ENCODE peak calls at places on chromosomes 1 and 21, in four cellular contexts. I, L, D and O are unnamed samples. For H3K9me3, the result is how much of the 10 kb centered on the place peaks cover.

GRCh38 chr21:44423312-44423821 is 31.9 kb upstream of the LRRC3 start:
- DNase-seq in D (peak), L (no peak), I (no peak), O (peak)

GRCh38 chr1:84427520-84428188 is 29.4 kb downstream of the DNASE2B start:
- DNase-seq in D (no peak), I (no peak), L (no peak), O (no peak)

GRCh38 chr1:16153110-16153998 is 2.5 kb downstream of the EPHA2 start:
- DNase-seq in L (no peak), D (no peak), I (no peak), O (no peak)

GRCh38 chr1:69572921-69573320 is 5.2 kb downstream of the LRRC7 start:
- DNase-seq in I (no peak), D (no peak), L (no peak), O (no peak)

GRCh38 chr1:93976291-93976690 is 67.1 kb upstream of the GCLM start:
- DNase-seq in L (no peak), D (no peak), I (no peak), O (no peak)

GRCh38 chr1:11070876-11071275 is 11.1 kb upstream of the SRM start:
- DNase-seq in D (no peak), L (no peak), I (no peak), O (peak)

GRCh38 chr1:182392045-182393028 is 747 bp upstream of the GLUL start:
- DNase-seq in L (no peak), I (peak), D (peak), O (peak)

GRCh38 chr1:156508205-156508954 is 7.8 kb upstream of the MEF2D start:
- DNase-seq in D (peak), I (peak), L (peak), O (no peak)

GRCh38 chr1:9437931-9438330 is 101.3 kb upstream of the SLC25A33 start:
- DNase-seq in D (peak), I (no peak), L (peak), O (peak)

GRCh38 chr1:189977184-189977583 is 500.5 kb downstream of the BRINP3 start:
- DNase-seq in D (no peak), I (no peak), L (no peak), O (no peak)

GRCh38 chr1:40583980-40584379 is 52.5 kb downstream of the ZNF684 start:
- DNase-seq in I (no peak), D (no peak), L (no peak), O (no peak)

GRCh38 chr1:233490488-233490887 is 123.4 kb upstream of the KCNK1 start:
- DNase-seq in D (no peak), L (no peak), I (no peak), O (no peak)

GRCh38 chr1:21097744-21098143 is 79.0 kb downstream of the EIF4G3 start:
- DNase-seq in D (no peak), L (no peak), I (no peak), O (no peak)

GRCh38 chr1:154416496-154417337 is 11.6 kb downstream of the IL6R start:
- DNase-seq in D (peak), L (peak), I (no peak), O (no peak)

GRCh38 chr1:154417338-154417608 is 12.1 kb downstream of the IL6R start:
- DNase-seq in L (no peak), I (no peak), D (no peak), O (no peak)

GRCh38 chr1:154411525-154411924 is 6.4 kb downstream of the IL6R start:
- DNase-seq in L (no peak), D (peak), I (no peak), O (no peak)

GRCh38 chr1:154413177-154413576 is 8.0 kb downstream of the IL6R start:
- DNase-seq in L (no peak), I (no peak), D (no peak), O (no peak)

DNA sequence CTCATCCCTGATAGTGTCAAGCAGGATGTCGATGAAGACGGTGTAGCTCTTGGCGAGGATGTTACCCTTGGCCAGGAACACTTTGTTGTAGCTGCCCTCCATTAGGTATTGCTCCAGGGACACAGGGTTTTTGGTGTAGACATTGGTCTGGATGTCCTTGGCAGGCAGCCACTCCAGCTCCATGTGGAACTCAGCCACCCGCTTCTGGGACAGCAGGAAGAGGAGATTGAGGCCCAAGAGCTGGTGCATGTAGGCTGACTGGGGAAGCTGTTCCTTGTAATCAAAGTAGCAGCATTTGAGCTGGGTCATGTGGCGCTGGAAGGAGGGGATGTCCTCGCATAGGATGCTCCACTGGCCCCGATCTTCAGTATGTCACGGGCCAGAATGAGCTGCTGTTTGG is 9.5 kb downstream of the IL6R start:
- DNase-seq in L (no peak), I (no peak), D (peak), O (no peak)
- H3K4me3 ChIP-seq in L (no peak), I (no peak), D (no peak), O (no peak)

GRCh38 chr1:5933050-5933449 is 59.2 kb downstream of the NPHP4 start:
- DNase-seq in D (no peak), I (no peak), L (no peak), O (no peak)

GRCh38 chr1:5936621-5937372 is 55.4 kb downstream of the NPHP4 start:
- DNase-seq in D (no peak), I (no peak), L (no peak), O (no peak)

GRCh38 chr1:5934058-5934884 is 58.0 kb downstream of the NPHP4 start:
- DNase-seq in I (no peak), L (no peak), D (no peak), O (no peak)

GRCh38 chr1:5936126-5936525 is 56.1 kb downstream of the NPHP4 start:
- DNase-seq in D (no peak), L (no peak), I (no peak), O (no peak)

DNA sequence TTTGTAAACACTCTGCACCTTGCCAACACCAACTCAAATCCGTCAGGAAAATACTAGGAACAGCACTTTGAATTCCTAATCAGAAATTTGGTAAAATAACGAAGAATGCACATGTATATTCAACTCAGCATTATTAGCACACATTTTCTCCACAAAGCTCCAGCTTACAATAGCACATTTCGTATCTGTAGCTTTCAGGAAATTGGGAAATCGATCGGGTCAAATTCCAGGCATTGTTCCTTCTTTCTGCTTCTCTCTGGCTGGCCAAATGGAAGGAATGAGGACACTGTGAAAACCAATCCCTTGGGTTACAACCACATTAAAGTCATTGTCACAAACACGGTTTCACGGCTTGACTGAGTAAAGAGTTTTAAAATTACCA is 58.6 kb downstream of the NPHP4 start:
- DNase-seq in I (no peak), L (no peak), D (no peak), O (no peak)
- H3K9me3 ChIP-seq in I (under half), L (under half), D (under half), O (under half)

GRCh38 chr1:229433364-229434004 is 410 bp downstream of the ACTA1 start:
- DNase-seq in I (no peak), D (no peak), L (no peak), O (no peak)
- H3K4me3 ChIP-seq in I (no peak), D (no peak), L (no peak), O (peak)

DNA sequence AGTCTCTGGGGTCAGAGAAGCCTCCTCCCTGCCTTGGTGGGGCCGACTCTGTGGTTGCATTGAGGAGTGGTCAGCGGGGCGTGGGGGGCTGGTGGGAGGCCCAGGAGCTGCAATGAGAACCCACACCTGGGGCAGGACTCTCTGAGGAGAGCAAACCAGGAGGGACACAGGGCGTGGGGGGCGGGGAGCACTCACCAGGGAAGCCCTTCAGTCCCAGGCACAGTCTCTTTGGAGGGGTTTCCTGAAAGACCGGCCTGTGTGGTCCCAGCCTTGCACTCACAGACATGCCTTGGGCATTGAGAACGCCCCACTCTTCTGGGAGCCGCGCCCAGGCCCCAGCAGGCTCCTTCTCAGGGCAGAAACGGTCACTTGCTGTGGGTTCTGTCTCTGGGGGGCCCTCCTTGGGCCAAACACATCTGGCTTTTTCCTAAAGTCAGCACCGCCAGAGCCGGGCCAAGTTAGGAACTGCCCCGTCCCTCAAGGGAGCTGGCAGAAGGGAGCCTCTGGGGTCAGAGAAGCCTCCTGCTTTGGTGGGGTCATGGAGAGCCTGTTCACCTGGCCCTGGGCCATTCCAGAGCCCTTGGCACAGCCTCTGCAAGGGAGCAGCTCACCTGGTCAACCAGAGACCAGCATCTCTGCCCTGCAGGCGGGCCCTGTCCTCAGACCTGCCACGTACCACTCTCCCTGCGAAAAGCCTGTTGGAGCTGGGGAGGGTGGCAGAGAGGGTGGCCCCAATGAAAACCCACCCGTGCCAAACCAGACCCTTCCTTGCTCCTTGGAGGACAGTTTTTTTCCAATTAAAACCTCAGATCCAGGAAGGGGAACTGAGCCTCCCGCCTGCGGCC is 59.9 kb upstream of the TTC34 start:
- DNase-seq in I (no peak), L (no peak), D (peak), O (no peak)
- H3K9me3 ChIP-seq in I (under half), L (under half), D (under half), O (under half)

DNA sequence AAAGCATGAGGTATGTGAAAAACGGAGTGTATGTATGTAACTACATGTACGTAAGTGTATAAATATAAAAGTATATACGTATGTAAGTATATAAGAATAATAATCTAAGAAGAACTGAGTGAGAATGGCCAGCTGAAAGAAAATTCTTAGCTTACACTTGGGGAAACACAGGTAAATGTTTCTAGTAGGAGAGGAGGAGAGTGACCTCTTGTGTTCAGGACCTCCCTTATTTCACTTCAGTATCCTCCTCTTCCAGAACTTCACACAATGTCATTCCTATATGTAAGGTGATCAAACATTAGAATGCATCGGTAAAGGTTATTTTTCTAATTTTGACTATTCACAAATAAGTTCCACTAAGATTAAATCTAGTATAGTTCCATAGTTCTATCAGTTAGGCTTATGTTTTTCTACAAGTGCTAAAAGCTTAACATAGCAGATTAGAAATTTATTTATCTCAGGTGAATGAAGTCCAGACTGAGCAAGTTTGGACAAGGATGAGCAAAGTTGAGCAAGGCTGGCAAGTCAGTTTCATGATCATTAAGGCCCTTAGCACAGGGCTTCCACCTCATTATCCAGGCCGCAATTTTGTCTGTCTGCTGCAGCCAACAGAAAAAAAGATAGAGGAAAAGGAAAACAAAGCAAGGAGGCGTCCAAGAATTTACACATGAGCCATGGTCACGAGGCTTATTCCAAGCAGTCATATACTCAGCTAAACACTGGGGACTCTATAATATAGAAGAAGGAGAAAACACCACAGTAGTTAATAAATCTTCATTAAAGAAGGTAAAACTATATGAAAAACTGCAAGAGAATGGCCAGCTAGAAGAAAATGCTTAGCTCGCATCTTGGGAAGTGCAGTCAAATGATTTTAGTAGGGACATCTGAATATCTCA is 7.1 kb upstream of the MROH9 start:
- DNase-seq in D (no peak), L (no peak), I (no peak), O (no peak)
- H3K4me3 ChIP-seq in D (no peak), L (no peak), I (no peak), O (no peak)

GRCh38 chr1:152718238-152718637 is 10.3 kb downstream of the LCE4A start:
- DNase-seq in I (no peak), D (no peak), L (no peak), O (no peak)
- H3K9me3 ChIP-seq in I (under half), D (under half), L (under half), O (under half)

GRCh38 chr1:87840772-87841171 is 512.1 kb downstream of the LMO4 start:
- DNase-seq in L (no peak), I (no peak), D (no peak), O (no peak)

DNA sequence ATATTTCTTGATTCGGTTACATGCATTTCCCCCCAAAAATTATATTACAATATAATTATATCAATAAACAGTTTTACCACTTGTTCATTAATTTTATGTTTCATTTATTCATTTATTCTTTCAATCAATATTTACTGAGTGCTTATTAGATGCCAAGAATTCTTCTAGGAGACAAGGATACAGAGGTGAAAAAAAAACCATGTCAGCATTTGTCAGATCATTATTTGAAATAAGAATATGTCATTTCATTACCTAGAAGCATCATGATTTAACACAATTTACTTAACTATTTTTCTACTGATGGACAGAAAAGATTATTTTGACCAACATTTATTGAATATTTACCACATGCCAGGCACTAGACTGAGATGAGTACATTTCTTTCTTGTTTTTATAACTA is 512.7 kb downstream of the LMO4 start:
- DNase-seq in L (no peak), I (no peak), D (no peak), O (no peak)
- H3K4me3 ChIP-seq in L (no peak), I (no peak), D (no peak), O (no peak)

GRCh38 chr21:21806711-21807597 is 808.7 kb downstream of the NCAM2 start:
- DNase-seq in L (no peak), D (no peak), I (no peak), O (no peak)

GRCh38 chr21:21813295-21813694 is 815.1 kb downstream of the NCAM2 start:
- DNase-seq in L (no peak), I (no peak), D (no peak), O (no peak)

GRCh38 chr21:21801921-21802320 is 803.7 kb downstream of the NCAM2 start:
- DNase-seq in D (no peak), I (no peak), L (no peak), O (no peak)

DNA sequence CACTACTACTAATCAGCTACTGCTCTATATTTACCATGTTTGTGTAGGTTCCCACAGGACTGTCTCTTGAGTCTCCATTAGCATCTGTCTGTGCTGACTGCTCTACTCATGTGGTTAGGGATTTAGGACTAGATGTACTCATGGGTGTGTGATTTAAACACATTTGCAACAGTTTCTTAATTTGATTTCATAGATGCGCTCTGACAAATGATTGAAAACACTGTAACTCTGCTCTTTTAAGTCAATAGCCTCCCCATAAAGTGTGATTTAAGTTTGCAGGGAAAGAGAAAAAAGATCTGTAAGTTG is 809.3 kb downstream of the NCAM2 start:
- DNase-seq in L (no peak), D (no peak), I (no peak), O (no peak)
- H3K9me3 ChIP-seq in L (under half), D (under half), I (under half), O (under half)

GRCh38 chr21:34029724-34030528 is 43.5 kb upstream of the MRPS6 start:
- DNase-seq in L (peak), I (peak), D (peak), O (no peak)

GRCh38 chr21:34023691-34024381 is 49.5 kb upstream of the MRPS6 start:
- DNase-seq in I (no peak), L (no peak), D (no peak), O (no peak)

GRCh38 chr21:34024382-34024693 is 49.0 kb upstream of the MRPS6 start:
- DNase-seq in D (no peak), I (no peak), L (no peak), O (no peak)

GRCh38 chr21:34031835-34032370 is 41.5 kb upstream of the MRPS6 start:
- DNase-seq in I (no peak), L (no peak), D (no peak), O (no peak)

DNA sequence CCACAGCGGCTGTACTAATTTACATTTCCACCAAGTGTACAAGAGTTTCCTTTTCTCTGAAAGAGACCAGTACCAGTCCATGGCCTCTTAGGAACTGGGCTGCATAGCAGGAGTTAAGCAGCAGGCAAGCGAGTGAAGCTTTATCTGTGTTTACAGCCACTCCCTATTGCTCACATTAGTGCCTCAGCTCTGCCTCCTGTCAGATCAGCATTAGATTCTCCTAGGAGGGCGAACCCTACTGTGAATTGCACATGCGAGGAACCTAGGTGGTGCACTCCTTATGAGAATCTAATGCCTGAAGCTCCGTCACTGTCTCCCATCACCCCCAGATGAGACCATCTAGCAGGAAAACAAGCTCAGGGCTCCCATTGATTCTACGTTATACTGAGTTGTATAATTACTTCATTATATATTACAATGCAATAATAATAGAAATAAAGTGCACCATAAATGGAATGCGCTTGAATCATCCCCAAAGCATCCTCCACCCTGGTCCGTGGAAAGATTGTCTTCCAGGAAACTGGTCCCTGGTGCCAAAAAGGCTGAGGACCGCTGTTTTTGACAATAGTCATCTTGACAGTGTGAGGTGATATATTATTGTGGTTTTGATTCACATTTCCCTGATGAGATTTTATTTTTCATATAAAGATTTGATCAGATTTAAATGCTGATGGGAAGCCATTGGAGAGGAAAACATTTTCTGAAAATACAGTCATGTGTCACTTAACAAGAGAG is 45.5 kb upstream of the MRPS6 start:
- DNase-seq in L (no peak), D (no peak), I (no peak), O (no peak)
- H3K4me3 ChIP-seq in L (no peak), D (no peak), I (no peak), O (no peak)

GRCh38 chr1:248793592-248793991 is 32.1 kb downstream of the SH3BP5L start:
- DNase-seq in L (no peak), I (no peak), D (no peak), O (no peak)

GRCh38 chr1:248791010-248791409 is 34.7 kb downstream of the SH3BP5L start:
- DNase-seq in L (no peak), D (no peak), I (no peak), O (no peak)

GRCh38 chr1:248788327-248788726 is 32.8 kb upstream of the LYPD8 start:
- DNase-seq in L (no peak), D (no peak), I (no peak), O (no peak)

GRCh38 chr1:248790456-248790855 is 34.9 kb upstream of the LYPD8 start:
- DNase-seq in D (no peak), L (no peak), I (no peak), O (no peak)

GRCh38 chr1:248792342-248792741 is 33.4 kb downstream of the SH3BP5L start:
- DNase-seq in L (no peak), I (no peak), D (no peak), O (no peak)
- H3K9me3 ChIP-seq in L (under half), I (under half), D (under half), O (under half)